ENCODE peak calls at places on chromosomes 4 and X, in four cellular contexts. F is heart left ventricle, K is body of pancreas, X is stomach. M is an unnamed sample.

GRCh38 chr4:10690185-10690907 is 5.8 kb upstream of the CLNK start:
- DNase-seq in K (no peak), X (no peak), F (no peak), M (no peak)

GRCh38 chr4:187270154-187270553 is 546.5 kb upstream of the FAT1 start:
- DNase-seq in X (no peak), F (no peak), K (no peak), M (no peak)

GRCh38 chrX:148670277-148670676 is 169.9 kb downstream of the AFF2 start:
- DNase-seq in F (no peak), K (no peak), X (no peak), M (no peak)

GRCh38 chr4:78599931-78600375 is 48.4 kb downstream of the ANXA3 start:
- DNase-seq in X (no peak), K (no peak), F (peak; percentile 61), M (no peak)

GRCh38 chrX:130834149-130834548 is 68.9 kb downstream of the ENOX2 start:
- DNase-seq in X (no peak), K (no peak), F (no peak), M (no peak)

GRCh38 chr4:17981063-17981462 is 40.5 kb downstream of the LCORL start:
- DNase-seq in X (no peak), F (no peak), K (no peak), M (no peak)

GRCh38 chr4:88940506-88940905 is 116.5 kb downstream of the FAM13A start:
- DNase-seq in K (no peak), F (no peak), X (no peak), M (no peak)

GRCh38 chrX:29397506-29397905 is 810.3 kb downstream of the IL1RAPL1 start:
- DNase-seq in F (no peak), X (no peak), K (no peak), M (no peak)

GRCh38 chr4:104625706-104626105 is 131.0 kb upstream of the CXXC4 start:
- DNase-seq in X (no peak), K (no peak), F (no peak), M (no peak)

GRCh38 chr4:66169341-66169740 is 499.1 kb upstream of the EPHA5 start:
- DNase-seq in F (no peak), K (no peak), X (no peak), M (no peak)

GRCh38 chr4:13706130-13706529 is 78.6 kb upstream of the BOD1L1 start:
- DNase-seq in K (no peak), X (no peak), F (peak; percentile 51), M (no peak)

GRCh38 chr4:174794706-174795105 is 34.3 kb downstream of the GLRA3 start:
- DNase-seq in X (no peak), K (no peak), F (no peak), M (no peak)

GRCh38 chrX:97844161-97844560 is 960.5 kb downstream of the RPA4 start:
- DNase-seq in K (no peak), F (no peak), X (no peak), M (no peak)

GRCh38 chr4:23373269-23373668 is 516.6 kb downstream of the PPARGC1A start:
- DNase-seq in X (peak; percentile 79), F (peak; percentile 74), K (peak; percentile 45), M (peak; percentile 43)

GRCh38 chr4:66014146-66014765 is 344.0 kb upstream of the EPHA5 start:
- DNase-seq in X (no peak), F (no peak), K (no peak), M (no peak)

GRCh38 chr4:14165253-14165942 is 537.9 kb upstream of the BOD1L1 start:
- DNase-seq in K (no peak), X (no peak), F (no peak), M (no peak)

GRCh38 chr4:26410385-26411293 is 79.6 kb downstream of the CCKAR start:
- DNase-seq in F (no peak), K (no peak), X (no peak), M (peak; percentile 49)

GRCh38 chr4:82784615-82785247 is 13.9 kb downstream of the SCD5 start:
- DNase-seq in X (no peak), F (no peak), K (no peak), M (no peak)

GRCh38 chr4:76292730-76293129 is 13.8 kb upstream of the STBD1 start:
- DNase-seq in F (no peak), X (no peak), K (no peak), M (no peak)

GRCh38 chr4:169311643-169312365 is 41.0 kb upstream of the SH3RF1 start:
- DNase-seq in X (peak; percentile 33), K (peak; percentile 53), F (no peak), M (peak; percentile 45)

GRCh38 chr4:152536545-152537182 is 772 bp upstream of the FBXW7 start:
- DNase-seq in F (no peak), X (no peak), K (no peak), M (peak; percentile 73)

GRCh38 chr4:71472946-71473345 is 134.1 kb downstream of the SLC4A4 start:
- DNase-seq in K (no peak), F (no peak), X (no peak), M (no peak)

GRCh38 chrX:46577116-46578005 is 3.8 kb downstream of the CHST7 start:
- DNase-seq in X (no peak), F (no peak), K (no peak), M (no peak)

GRCh38 chr4:146054676-146055075 is 116.1 kb upstream of the ZNF827 start:
- DNase-seq in X (no peak), F (no peak), K (no peak), M (no peak)

GRCh38 chr4:188550296-188550695 is 411.1 kb downstream of the TRIML1 start:
- DNase-seq in K (no peak), F (no peak), X (no peak), M (no peak)

GRCh38 chrX:94424456-94424855 is 750.5 kb downstream of the FAM133A start:
- DNase-seq in X (no peak), K (no peak), F (no peak), M (no peak)

GRCh38 chr4:2742081-2742822 is 13.9 kb downstream of the TNIP2 start:
- DNase-seq in F (peak; percentile 16), X (no peak), K (no peak), M (no peak)

GRCh38 chrX:49177338-49177833 is 5.7 kb downstream of the PLP2 start:
- DNase-seq in K (no peak), X (no peak), F (no peak), M (peak; percentile 62)

GRCh38 chrX:53445977-53446376 is 11.8 kb upstream of the HSD17B10 start:
- DNase-seq in X (peak; percentile 44), K (peak; percentile 35), F (peak; percentile 43), M (peak; percentile 52)

GRCh38 chr4:2059726-2060577 is 825 bp downstream of the NAT8L start:
- DNase-seq in F (peak; percentile 21), X (no peak), K (no peak), M (no peak)

GRCh38 chrX:134374294-134374693 is 85.7 kb upstream of the HPRT1 start:
- DNase-seq in X (no peak), F (no peak), K (no peak), M (no peak)

GRCh38 chrX:155262970-155263754 is 1.1 kb downstream of the RAB39B start:
- DNase-seq in K (no peak), X (no peak), F (no peak), M (no peak)

GRCh38 chr4:54440394-54441223 is 211.5 kb downstream of the PDGFRA start:
- DNase-seq in X (no peak), K (no peak), F (no peak), M (peak; percentile 23)

DNA sequence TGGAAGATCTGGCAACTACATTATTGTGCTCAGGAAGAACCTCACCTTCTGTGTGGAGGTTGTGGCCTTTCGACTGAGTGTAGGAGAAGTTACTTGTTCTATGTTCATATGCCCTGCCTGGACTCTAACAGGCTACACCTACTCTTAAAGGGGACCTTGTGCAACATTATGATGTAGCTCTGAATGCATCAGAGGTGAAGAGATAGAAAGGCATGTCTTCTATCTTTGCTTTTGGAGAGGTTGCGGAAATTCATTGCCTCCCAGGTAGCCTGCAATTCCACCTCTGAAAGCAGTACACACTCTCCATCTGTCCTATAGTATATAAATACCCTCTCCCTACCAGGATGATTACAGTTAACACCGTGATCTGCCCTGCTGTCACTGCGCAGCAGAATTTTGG is 7.1 kb upstream of the SLAIN2 start:
- DNase-seq in X (no peak), K (no peak), F (no peak), M (no peak)
- H3K27ac ChIP-seq in X (no peak overlapping the region), K (no peak overlapping the region), F (no peak overlapping the region), M (no peak overlapping the region)

GRCh38 chr4:92522371-92522770 is 218.6 kb downstream of the GRID2 start:
- DNase-seq in X (no peak), F (no peak), K (no peak), M (no peak)
- H3K27ac ChIP-seq in X (no peak overlapping the region), F (no peak overlapping the region), K (no peak overlapping the region), M (no peak overlapping the region)

GRCh38 chrX:154064637-154065435 is 32.7 kb downstream of the MECP2 start:
- DNase-seq in K (no peak), F (no peak), X (no peak), M (no peak)

GRCh38 chrX:154059729-154060245 is 37.7 kb downstream of the MECP2 start:
- DNase-seq in F (no peak), K (no peak), X (no peak), M (no peak)

GRCh38 chrX:154059231-154059630 is 38.3 kb downstream of the MECP2 start:
- DNase-seq in F (no peak), X (no peak), K (no peak), M (no peak)

GRCh38 chrX:154063234-154063633 is 34.3 kb downstream of the MECP2 start:
- DNase-seq in K (no peak), X (no peak), F (no peak), M (no peak)

GRCh38 chrX:154061801-154062200 is 35.7 kb downstream of the MECP2 start:
- DNase-seq in X (no peak), F (no peak), K (no peak), M (no peak)
- H3K27ac ChIP-seq in X (no peak overlapping the region), F (no peak overlapping the region), K (no peak overlapping the region), M (no peak overlapping the region)

GRCh38 chr4:48203819-48204218 is 65.8 kb downstream of the TEC start:
- DNase-seq in K (no peak), F (no peak), X (no peak), M (no peak)
- H3K27ac ChIP-seq in K (no peak overlapping the region), F (no peak overlapping the region), X (no peak overlapping the region), M (no peak overlapping the region)

DNA sequence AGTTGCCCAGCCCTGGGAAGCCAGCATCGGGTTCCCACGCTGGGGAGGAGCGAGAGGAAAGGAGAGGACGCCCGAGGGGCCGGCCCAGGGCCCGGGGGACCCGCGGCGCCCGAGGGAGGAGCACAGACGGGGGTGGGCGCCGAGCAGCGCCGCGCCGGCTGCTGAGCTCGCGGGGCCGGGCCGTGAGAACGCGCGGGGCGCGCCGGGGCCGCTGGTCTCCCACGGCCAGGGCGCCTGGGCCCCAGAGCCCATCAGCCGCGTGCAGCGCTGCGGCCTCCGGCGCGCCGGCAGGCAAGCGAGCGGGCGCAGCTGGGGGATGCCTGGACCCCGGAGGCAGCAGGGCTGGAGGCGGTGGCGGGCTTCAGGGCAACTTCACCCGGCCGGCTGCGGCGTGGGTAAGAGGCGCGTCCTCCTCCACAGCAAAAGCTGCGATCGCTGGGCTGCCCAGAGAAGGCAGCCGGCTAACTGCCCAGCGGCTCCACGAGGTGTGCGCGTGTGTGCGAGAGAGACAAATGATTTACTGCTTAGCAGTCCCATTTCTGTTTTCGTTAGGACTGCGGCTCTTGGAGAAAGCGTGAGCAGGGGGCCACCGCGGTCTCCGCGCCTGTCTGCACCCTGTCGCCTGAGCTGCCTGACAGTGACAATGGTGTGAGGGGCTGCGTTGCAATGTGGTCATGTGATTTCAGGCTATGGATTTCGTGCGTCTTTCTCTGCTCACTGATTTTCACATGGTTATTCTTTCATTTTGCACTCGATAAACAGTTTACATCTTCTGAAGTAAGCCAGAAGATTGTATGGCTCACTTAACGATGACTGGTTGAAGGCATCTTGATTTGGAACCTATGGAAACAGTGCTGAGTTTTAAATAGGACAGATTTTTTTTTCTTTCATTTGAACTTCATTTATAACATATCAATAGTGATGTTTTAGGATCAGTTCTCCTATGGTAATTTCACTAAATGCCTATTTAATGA is 1.2 kb downstream of the GUCY1A1 start:
- DNase-seq in F (peak; percentile 53), K (peak; percentile 36), X (no peak), M (peak; percentile 18)
- H3K27ac ChIP-seq in F (peak overlapping the region; percentile 93), K (peak overlapping the region; percentile 74), X (peak overlapping the region; percentile 81), M (peak overlapping the region; percentile 75)

M was measured in colonic mucosa.